ENCODE peak calls at places on chromosomes 12 and 14, in seven cellular contexts. Z, G, F, E, J, I and K are unnamed samples.

GRCh38 chr12:24591079-24591626 is 357.7 kb downstream of the BCAT1 start:
- DNase-seq in Z (no peak), G (no peak), F (no peak), E (no peak), J (no peak), I (no peak), K (no peak)

GRCh38 chr12:26156201-26156871 is 31.5 kb upstream of the BHLHE41 start:
- DNase-seq in Z (no peak), G (no peak), F (no peak), E (peak), J (no peak), I (no peak), K (no peak)

GRCh38 chr12:97404093-97404492 is 58.5 kb upstream of the RMST start:
- DNase-seq in Z (no peak), G (no peak), F (no peak), E (no peak), J (no peak), I (no peak), K (no peak)

GRCh38 chr12:111238075-111238734 is 130.7 kb downstream of the PHETA1 start:
- DNase-seq in Z (no peak), G (no peak), F (no peak), E (no peak), J (no peak), I (no peak), K (no peak)

GRCh38 chr14:96204151-96205058 is at the start of gene BDKRB2:
- DNase-seq in Z (peak), G (peak), F (peak), E (no peak), J (no peak), I (peak), K (peak)

GRCh38 chr14:72558721-72559120 is 335.2 kb downstream of the DPF3 start:
- DNase-seq in Z (no peak), G (no peak), F (no peak), E (no peak), J (no peak), I (no peak), K (no peak)

GRCh38 chr14:62736426-62737043 is 308.7 kb downstream of the KCNH5 start:
- DNase-seq in Z (no peak), G (no peak), F (no peak), E (no peak), J (no peak), I (no peak), K (no peak)

GRCh38 chr14:25381498-25381897 is 331.6 kb upstream of the STXBP6 start:
- DNase-seq in Z (no peak), G (peak), F (peak), E (no peak), J (no peak), I (no peak), K (no peak)

GRCh38 chr12:127628655-127629054 is 638.3 kb upstream of the TMEM132C start:
- DNase-seq in Z (no peak), G (no peak), F (no peak), E (no peak), J (no peak), I (no peak), K (no peak)

GRCh38 chr14:101518611-101519048 is 42.7 kb upstream of the DIO3 start:
- DNase-seq in Z (no peak), G (no peak), F (no peak), E (no peak), J (no peak), I (no peak), K (no peak)

GRCh38 chr12:30882706-30883105 is 43.8 kb upstream of the TSPAN11 start:
- DNase-seq in Z (no peak), G (no peak), F (no peak), E (no peak), J (no peak), I (no peak), K (no peak)

DNA sequence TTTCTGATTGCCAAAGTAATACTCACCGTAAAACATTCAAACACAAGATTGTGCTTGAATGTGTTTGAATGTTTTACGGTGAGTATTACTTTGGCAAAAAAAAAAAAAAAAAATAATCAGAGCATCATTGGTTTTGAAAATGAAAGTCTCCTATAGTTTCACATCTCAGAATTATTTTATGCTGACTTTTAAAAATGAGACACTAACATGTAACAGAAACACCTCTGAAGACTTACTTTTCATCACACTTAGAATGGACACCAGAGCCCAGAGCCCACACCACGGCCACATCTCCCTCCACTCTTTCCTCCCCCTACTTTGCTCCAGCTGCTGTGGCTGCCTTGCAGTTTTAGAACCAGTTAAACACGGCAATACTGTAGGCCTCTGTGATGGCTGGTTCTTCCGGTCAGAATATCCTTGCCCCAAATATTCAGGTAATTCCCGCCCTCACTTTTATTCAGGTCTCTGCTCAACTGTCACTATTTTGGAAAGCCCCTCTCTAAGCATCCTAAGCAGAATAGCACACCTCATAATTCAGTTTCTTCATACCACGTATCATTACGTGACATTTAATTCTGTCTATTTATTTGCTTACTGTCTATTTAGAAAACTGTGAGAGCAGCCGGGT is 138.9 kb upstream of the MAX start:
- DNase-seq in Z (no peak), G (no peak), F (no peak), E (no peak), J (no peak), I (no peak), K (no peak)
- TF ChIP-seq SIN3A in Z (no peak), G (no peak), F (no peak), E (no peak), J (no peak), I (no peak), K (no peak)

GRCh38 chr14:50331596-50331995 is 19.5 kb downstream of the DMAC2L start:
- DNase-seq in Z (no peak), G (no peak), F (no peak), E (no peak), J (no peak), I (no peak), K (no peak)

GRCh38 chr14:50335989-50336391 is 23.9 kb downstream of the DMAC2L start:
- DNase-seq in Z (no peak), G (no peak), F (peak), E (no peak), J (no peak), I (no peak), K (no peak)

GRCh38 chr14:50335389-50335788 is 23.3 kb downstream of the DMAC2L start:
- DNase-seq in Z (no peak), G (peak), F (peak), E (no peak), J (no peak), I (no peak), K (no peak)

GRCh38 chr14:50334211-50334610 is 22.1 kb downstream of the DMAC2L start:
- DNase-seq in Z (no peak), G (no peak), F (no peak), E (no peak), J (no peak), I (no peak), K (no peak)

GRCh38 chr14:50333010-50333409 is 20.9 kb downstream of the DMAC2L start:
- DNase-seq in Z (no peak), G (no peak), F (no peak), E (no peak), J (no peak), I (no peak), K (no peak)
- H3K27ac ChIP-seq in Z (no peak), G (no peak), F (no peak), E (no peak), J (no peak), I (no peak), K (no peak)

GRCh38 chr14:26595922-26596721 is 1.7 kb downstream of the NOVA1 start:
- DNase-seq in Z (no peak), G (no peak), F (no peak), E (no peak), J (no peak), I (peak), K (no peak)

GRCh38 chr14:26597136-26598080 is at the start of gene NOVA1:
- DNase-seq in Z (no peak), G (no peak), F (peak), E (no peak), J (no peak), I (peak), K (no peak)

GRCh38 chr14:26594756-26595545 is 2.9 kb downstream of the NOVA1 start:
- DNase-seq in Z (no peak), G (no peak), F (no peak), E (no peak), J (no peak), I (no peak), K (no peak)

GRCh38 chr14:26598081-26598671 is 343 bp upstream of the NOVA1 start:
- DNase-seq in Z (peak), G (peak), F (peak), E (no peak), J (no peak), I (peak), K (no peak)

GRCh38 chr14:26596722-26597030 is 1.2 kb downstream of the NOVA1 start:
- DNase-seq in Z (no peak), G (no peak), F (no peak), E (no peak), J (no peak), I (no peak), K (no peak)
- TF ChIP-seq SIN3A in Z (no peak), G (no peak), F (no peak), E (no peak), J (no peak), I (no peak), K (no peak)

GRCh38 chr14:99415496-99416281 is 65.0 kb downstream of the SETD3 start:
- DNase-seq in Z (peak), G (peak), F (peak), E (peak), J (peak), I (no peak), K (peak)

GRCh38 chr14:99410019-99410418 is 70.6 kb downstream of the SETD3 start:
- DNase-seq in Z (no peak), G (no peak), F (no peak), E (no peak), J (no peak), I (no peak), K (no peak)

GRCh38 chr14:99413972-99414371 is 66.7 kb downstream of the SETD3 start:
- DNase-seq in Z (no peak), G (no peak), F (no peak), E (no peak), J (no peak), I (no peak), K (no peak)

GRCh38 chr14:99412122-99413061 is 68.3 kb downstream of the SETD3 start:
- DNase-seq in Z (no peak), G (no peak), F (no peak), E (no peak), J (no peak), I (no peak), K (no peak)

DNA sequence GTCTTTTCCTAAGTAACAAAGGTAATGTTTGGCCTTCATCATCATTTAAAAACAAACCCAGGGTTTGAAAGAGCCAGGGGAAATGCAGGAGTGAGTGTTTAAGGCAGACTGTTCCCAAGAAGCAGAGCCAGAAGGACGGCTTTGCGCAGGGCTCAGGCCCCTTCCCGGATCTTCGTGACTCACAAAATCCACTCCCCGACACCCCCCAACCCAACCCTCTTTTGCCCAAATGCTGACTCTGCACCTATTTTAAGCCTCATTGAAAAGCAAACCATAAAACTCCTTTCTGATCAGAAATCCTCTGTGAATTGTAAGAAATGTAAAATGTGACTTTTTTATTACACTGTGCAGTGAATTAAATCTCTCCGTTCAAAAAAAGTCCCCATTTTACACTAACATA is 67.5 kb downstream of the SETD3 start:
- DNase-seq in Z (no peak), G (no peak), F (no peak), E (no peak), J (no peak), I (no peak), K (no peak)
- H3K27ac ChIP-seq in Z (no peak), G (no peak), F (no peak), E (no peak), J (no peak), I (peak), K (no peak)

DNA sequence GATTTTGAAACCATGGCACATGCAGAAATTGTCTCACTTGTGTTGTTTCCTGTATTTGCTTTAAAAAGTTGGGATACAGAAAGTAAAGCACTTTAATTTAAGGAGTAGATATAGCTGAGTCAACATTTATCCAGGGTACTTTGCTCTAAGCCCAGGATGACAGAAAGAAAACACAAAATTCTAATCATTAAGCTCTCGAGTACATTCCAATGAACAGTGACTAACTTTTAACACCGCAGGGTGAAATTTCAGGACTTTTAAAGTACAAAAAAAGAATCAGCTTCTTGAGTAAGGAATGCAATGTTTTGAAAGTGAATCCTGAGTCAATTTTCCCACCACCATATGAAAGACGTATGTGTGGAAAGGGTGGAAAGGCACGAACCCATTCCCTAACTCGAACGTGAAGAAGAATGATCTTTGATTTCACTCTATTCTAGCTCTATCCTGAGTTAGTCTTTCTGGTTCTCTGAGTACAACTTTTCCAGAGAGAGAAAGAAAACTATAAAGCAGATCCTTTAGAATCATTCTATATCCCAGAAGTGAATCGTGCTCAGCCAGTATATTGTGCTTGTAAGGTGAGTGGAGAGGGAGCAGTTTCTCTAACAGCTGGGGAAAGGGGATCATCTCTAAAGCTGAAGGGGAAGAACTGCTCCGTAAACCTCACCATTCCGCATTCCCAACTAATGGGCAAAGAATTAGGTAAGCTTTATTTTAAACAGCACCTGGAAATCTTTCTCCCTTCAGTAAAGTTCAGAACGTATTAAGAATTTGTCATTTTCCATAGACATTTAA is 779.0 kb upstream of the FLRT2 start:
- DNase-seq in Z (no peak), G (no peak), F (no peak), E (no peak), J (no peak), I (no peak), K (no peak)
- TF ChIP-seq SIN3A in Z (no peak), G (no peak), F (no peak), E (no peak), J (no peak), I (no peak), K (no peak)

DNA sequence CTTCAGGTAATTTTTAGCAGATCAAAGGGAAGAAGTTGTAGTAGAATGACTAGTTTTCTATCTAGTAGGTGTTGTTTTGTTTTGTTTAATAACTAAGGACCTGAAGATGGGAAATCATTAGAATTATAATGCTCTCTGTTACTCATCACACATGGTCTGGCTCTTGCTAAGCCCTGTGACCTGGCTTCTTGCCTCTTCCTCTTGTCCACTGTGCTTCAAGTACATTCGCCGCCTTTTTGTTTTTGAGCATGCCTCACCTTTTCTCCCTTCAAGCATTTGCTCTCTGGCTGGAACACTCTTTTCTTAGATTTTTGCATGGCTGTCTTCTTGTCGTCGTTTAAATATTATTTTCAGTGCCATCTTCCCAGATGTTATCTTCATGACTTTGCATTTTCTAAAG is 47.7 kb downstream of the DAAM1 start:
- DNase-seq in Z (no peak), G (no peak), F (no peak), E (no peak), J (no peak), I (no peak), K (no peak)
- H3K27ac ChIP-seq in Z (no peak), G (no peak), F (no peak), E (no peak), J (no peak), I (no peak), K (no peak)

GRCh38 chr12:113877608-113878007 is 88.5 kb downstream of the RBM19 start:
- DNase-seq in Z (no peak), G (no peak), F (no peak), E (no peak), J (no peak), I (no peak), K (no peak)

GRCh38 chr12:113876160-113876559 is 90.0 kb downstream of the RBM19 start:
- DNase-seq in Z (peak), G (no peak), F (no peak), E (no peak), J (no peak), I (no peak), K (no peak)

GRCh38 chr12:113874326-113874725 is 91.8 kb downstream of the RBM19 start:
- DNase-seq in Z (no peak), G (no peak), F (no peak), E (no peak), J (no peak), I (no peak), K (no peak)

GRCh38 chr12:113874999-113875561 is 91.0 kb downstream of the RBM19 start:
- DNase-seq in Z (no peak), G (no peak), F (no peak), E (no peak), J (no peak), I (no peak), K (no peak)

DNA sequence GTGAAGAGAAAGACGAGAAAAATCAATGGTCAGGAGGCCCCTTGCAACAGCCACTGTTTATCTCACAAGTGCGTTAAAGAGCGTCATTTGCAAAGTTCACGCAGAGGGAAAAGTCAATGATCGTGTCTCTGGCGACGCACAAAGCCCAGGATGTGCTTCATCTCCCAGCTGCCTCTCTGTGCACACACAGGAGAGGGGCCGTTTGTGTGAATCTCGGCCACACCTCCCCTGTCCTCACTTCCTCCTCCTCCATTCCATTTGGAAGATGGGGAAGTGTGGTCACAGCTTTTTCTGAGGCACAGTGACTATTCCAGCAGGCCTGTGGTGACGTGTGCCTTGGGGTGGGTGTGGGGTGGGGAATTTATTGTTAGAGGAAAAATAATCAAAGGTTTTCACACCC is 90.4 kb downstream of the RBM19 start:
- DNase-seq in Z (no peak), G (no peak), F (no peak), E (no peak), J (no peak), I (no peak), K (no peak)
- TF ChIP-seq SIN3A in Z (no peak), G (no peak), F (no peak), E (no peak), J (no peak), I (no peak), K (no peak)